ENCODE peak calls at places on chromosomes 11 and 22, in eight cellular contexts. H, N, M, A, R, E, I and J are unnamed samples.

GRCh38 chr22:28801845-28802594 is 1.7 kb upstream of the XBP1 start:
- DNase-seq in H (peak; percentile 63), N (no peak), M (peak; percentile 83), A (no peak), R (peak; percentile 63), E (no peak), I (no peak), J (no peak)

GRCh38 chr11:114909866-114910265 is 231.5 kb downstream of the NXPE2 start:
- DNase-seq in H (no peak), N (no peak), M (no peak), A (no peak), R (no peak), E (no peak), I (no peak), J (no peak)

GRCh38 chr11:29184939-29185890 is 831.6 kb downstream of the KCNA4 start:
- DNase-seq in H (no peak), N (no peak), M (no peak), A (no peak), R (no peak), E (no peak), I (no peak), J (no peak)

GRCh38 chr22:19440411-19441195 is 6.9 kb downstream of the C22orf39 start:
- DNase-seq in H (no peak), N (no peak), M (peak; percentile 80), A (no peak), R (no peak), E (no peak), I (no peak), J (no peak)

GRCh38 chr11:58164990-58165389 is 23.9 kb upstream of the OR9Q2 start:
- DNase-seq in H (no peak), N (no peak), M (no peak), A (no peak), R (no peak), E (no peak), I (no peak), J (no peak)

GRCh38 chr22:30564045-30564765 is 10.3 kb downstream of the GAL3ST1 start:
- DNase-seq in H (no peak), N (no peak), M (no peak), A (no peak), R (no peak), E (no peak), I (no peak), J (no peak)

GRCh38 chr11:61357233-61357893 is 4.3 kb downstream of the CYB561A3 start:
- DNase-seq in H (peak; percentile 81), N (no peak), M (no peak), A (no peak), R (no peak), E (peak; percentile 86), I (no peak), J (no peak)

GRCh38 chr22:44685384-44686056 is 16.5 kb upstream of the PRR5 start:
- DNase-seq in H (peak; percentile 85), N (peak; percentile 43), M (no peak), A (no peak), R (no peak), E (peak; percentile 87), I (no peak), J (no peak)

DNA sequence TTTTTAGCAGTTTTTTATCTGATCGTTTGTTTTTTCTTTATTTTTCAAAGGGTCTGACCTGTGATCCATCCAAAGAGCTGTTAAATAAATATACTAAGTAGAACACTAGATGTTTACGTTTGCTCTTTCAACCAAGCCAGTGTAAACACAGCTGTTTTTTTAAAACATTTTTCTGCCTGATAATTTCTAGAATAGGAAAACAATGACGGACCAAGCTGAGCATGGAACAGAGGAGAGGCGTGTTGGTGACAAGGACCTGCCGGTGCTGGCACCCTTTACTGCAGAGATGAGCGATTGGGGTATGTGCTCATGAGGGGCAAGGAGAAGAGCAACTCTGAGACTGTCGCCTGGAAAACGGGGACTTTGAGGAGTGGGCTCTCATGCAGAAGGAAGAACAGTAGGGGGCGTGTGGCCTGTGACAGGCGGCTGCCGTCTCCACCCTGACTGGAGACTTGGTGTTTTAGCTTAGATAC is 28.6 kb upstream of the PANX2 start:
- DNase-seq in H (no peak), N (no peak), M (no peak), A (peak; percentile 22), R (no peak), E (no peak), I (no peak), J (peak; percentile 17)
- TF ChIP-seq CTCF in H (no peak), N (no peak), M (no peak), A (no peak), R (no peak), E (no peak), I (no peak), J (no peak)

GRCh38 chr11:13685461-13686108 is 17.1 kb downstream of the FAR1 start:
- DNase-seq in H (no peak), N (no peak), M (no peak), A (no peak), R (no peak), E (no peak), I (no peak), J (no peak)

GRCh38 chr11:13682212-13682611 is 13.7 kb downstream of the FAR1 start:
- DNase-seq in H (no peak), N (no peak), M (no peak), A (no peak), R (no peak), E (no peak), I (no peak), J (no peak)

GRCh38 chr11:13679768-13680167 is 11.3 kb downstream of the FAR1 start:
- DNase-seq in H (no peak), N (no peak), M (no peak), A (no peak), R (no peak), E (no peak), I (no peak), J (no peak)

GRCh38 chr11:13681470-13681869 is 13.0 kb downstream of the FAR1 start:
- DNase-seq in H (no peak), N (no peak), M (no peak), A (no peak), R (no peak), E (no peak), I (no peak), J (no peak)

GRCh38 chr11:13680501-13681264 is 12.2 kb downstream of the FAR1 start:
- DNase-seq in H (no peak), N (no peak), M (no peak), A (no peak), R (no peak), E (no peak), I (no peak), J (no peak)
- H3K4me1 ChIP-seq in H (no peaks in the 10 kb centered on the region), N (peaks cover 22% of the 10 kb centered on the region), M (no peaks in the 10 kb centered on the region), A (peaks cover 26% of the 10 kb centered on the region), R (peaks cover 5% of the 10 kb centered on the region), E (peaks cover 18% of the 10 kb centered on the region), I (peaks cover 29% of the 10 kb centered on the region), J (peaks cover 24% of the 10 kb centered on the region)

GRCh38 chr11:47400813-47401279 is 7.5 kb upstream of the SLC39A13 start:
- DNase-seq in H (no peak), N (no peak), M (peak; percentile 38), A (no peak), R (no peak), E (peak; percentile 80), I (no peak), J (no peak)

GRCh38 chr11:47398551-47398950 is 9.8 kb upstream of the SLC39A13 start:
- DNase-seq in H (no peak), N (no peak), M (peak; percentile 21), A (no peak), R (no peak), E (peak; percentile 74), I (no peak), J (no peak)

GRCh38 chr11:47403135-47403534 is 5.3 kb upstream of the SLC39A13 start:
- DNase-seq in H (no peak), N (no peak), M (peak; percentile 35), A (no peak), R (no peak), E (peak; percentile 75), I (no peak), J (no peak)

GRCh38 chr11:47398011-47398410 is 10.4 kb upstream of the SLC39A13 start:
- DNase-seq in H (no peak), N (no peak), M (peak; percentile 5), A (no peak), R (no peak), E (peak; percentile 61), I (no peak), J (no peak)

DNA sequence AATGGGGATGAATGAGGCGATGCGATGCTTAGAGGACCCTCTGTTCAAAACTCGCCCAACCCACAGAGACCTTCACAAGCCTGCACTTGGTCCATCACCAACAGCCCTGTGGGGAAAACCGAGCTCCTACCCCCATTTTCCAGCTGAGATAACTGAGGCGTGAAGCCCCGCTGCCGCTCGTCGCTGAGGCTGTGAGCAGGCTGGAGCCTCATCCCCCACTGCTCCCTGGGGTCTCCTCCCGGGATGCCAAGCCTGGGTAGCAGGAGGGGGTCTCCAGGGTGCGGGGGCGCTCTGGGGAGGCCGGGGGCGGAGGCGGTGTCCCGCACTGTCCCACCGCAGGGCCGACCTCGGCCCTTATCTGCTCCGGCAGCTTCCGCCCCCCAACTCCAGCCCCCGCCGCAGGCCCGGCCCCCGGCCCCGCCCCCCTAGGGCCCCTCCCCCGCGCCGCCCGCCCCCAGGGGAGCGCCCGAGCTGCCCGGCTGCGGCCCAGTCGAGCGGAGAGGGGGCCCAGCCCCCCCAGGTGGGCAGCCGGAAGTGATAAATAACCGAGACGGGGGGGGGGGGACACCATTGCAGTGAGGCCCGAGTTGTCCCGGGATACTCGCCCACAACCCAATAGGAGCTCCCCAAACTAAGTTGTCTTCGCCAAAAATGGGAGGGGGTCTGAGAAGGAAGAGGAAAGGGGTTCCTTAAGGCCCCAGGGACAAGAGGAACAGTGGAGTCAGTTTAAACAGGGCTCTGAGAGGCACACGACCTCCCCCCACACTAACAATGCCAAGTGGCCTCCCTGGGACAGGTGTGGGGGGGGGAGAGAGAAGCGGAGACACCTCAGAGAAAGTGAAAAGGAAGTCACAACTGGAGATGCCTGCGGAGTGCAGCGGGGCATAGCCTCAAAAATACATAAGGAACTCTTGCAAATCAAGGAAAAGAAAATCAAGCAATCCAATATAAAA is 8.3 kb upstream of the SLC39A13 start:
- DNase-seq in H (peak; percentile 78), N (no peak), M (peak; percentile 61), A (no peak), R (peak; percentile 39), E (peak; percentile 92), I (no peak), J (no peak)
- TF ChIP-seq POLR2A in H (no peak), N (no peak), M (peak; percentile 22), A (peak; percentile 15), R (peak; percentile 50), E (no peak), I (no peak), J (no peak)

GRCh38 chr11:34072041-34072440 is 20.5 kb downstream of the CAPRIN1 start:
- DNase-seq in H (no peak), N (no peak), M (no peak), A (no peak), R (no peak), E (no peak), I (no peak), J (no peak)

GRCh38 chr11:34072831-34073230 is 21.3 kb downstream of the CAPRIN1 start:
- DNase-seq in H (no peak), N (no peak), M (no peak), A (no peak), R (no peak), E (no peak), I (no peak), J (no peak)

GRCh38 chr11:34080609-34081008 is 24.8 kb upstream of the NAT10 start:
- DNase-seq in H (no peak), N (no peak), M (no peak), A (no peak), R (no peak), E (no peak), I (no peak), J (no peak)

GRCh38 chr11:34074391-34074790 is 22.9 kb downstream of the CAPRIN1 start:
- DNase-seq in H (no peak), N (no peak), M (no peak), A (no peak), R (no peak), E (no peak), I (no peak), J (no peak)

DNA sequence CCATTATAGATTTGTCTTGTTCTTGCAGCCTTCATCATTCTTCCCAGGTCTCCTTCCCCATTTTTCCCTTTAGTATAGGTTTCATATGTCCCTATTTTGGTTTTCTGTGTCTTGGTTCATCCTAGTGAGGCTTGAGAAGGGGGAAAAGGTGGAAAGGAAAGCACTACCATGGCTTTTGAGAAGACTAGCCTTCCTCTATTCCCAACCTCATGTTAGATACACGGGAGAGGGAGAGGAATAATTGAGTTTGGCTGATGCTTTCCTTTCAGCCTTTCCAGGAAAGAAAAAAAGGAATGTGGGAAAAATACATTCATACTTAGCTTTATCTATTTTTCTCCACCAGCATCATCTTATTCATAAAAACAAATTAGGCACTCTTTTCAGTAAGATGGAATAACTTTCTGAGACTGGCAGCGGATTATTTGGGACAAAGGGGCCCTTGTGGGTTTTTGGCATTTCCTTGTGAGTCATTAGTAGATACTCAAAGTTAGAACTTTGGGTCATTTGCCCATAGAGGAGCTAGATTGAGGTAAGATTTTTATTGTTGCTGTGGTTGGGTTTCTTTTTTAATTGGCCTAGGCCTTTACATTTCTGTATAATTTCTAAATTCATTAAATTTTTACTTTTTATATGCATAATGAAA is 23.8 kb downstream of the CAPRIN1 start:
- DNase-seq in H (no peak), N (no peak), M (no peak), A (no peak), R (no peak), E (no peak), I (no peak), J (no peak)
- TF ChIP-seq CTCF in H (no peak), N (no peak), M (no peak), A (no peak), R (no peak), E (no peak), I (no peak), J (no peak)